ENCODE peak calls at places on chromosomes 2 and 18, in six cellular contexts. One of them, this sample, is unnamed.

GRCh38 chr2:217069263-217070042 is 209.6 kb upstream of the TNP1 start:
- DNase-seq in K562: no peak
- DNase-seq in IMR-90: peak
- DNase-seq in SK-N-SH: no peak
- DNase-seq in A549: no peak
- DNase-seq in HepG2: no peak
- DNase-seq in this sample: no peak

GRCh38 chr18:60120231-60120630 is 220.4 kb downstream of the PMAIP1 start:
- DNase-seq in K562: no peak
- DNase-seq in IMR-90: no peak
- DNase-seq in SK-N-SH: no peak
- DNase-seq in A549: no peak
- DNase-seq in HepG2: no peak
- DNase-seq in this sample: no peak

GRCh38 chr2:219406861-219407230 is 11.3 kb upstream of the DES start:
- DNase-seq in K562: peak
- DNase-seq in IMR-90: peak
- DNase-seq in SK-N-SH: no peak
- DNase-seq in A549: peak
- DNase-seq in HepG2: no peak
- DNase-seq in this sample: no peak

GRCh38 chr2:231138699-231139098 is 13.9 kb upstream of the HTR2B start:
- DNase-seq in K562: no peak
- DNase-seq in IMR-90: peak
- DNase-seq in SK-N-SH: no peak
- DNase-seq in A549: no peak
- DNase-seq in HepG2: no peak
- DNase-seq in this sample: no peak

GRCh38 chr18:37298816-37299215 is 266.8 kb downstream of the CELF4 start:
- DNase-seq in K562: no peak
- DNase-seq in IMR-90: no peak
- DNase-seq in SK-N-SH: no peak
- DNase-seq in A549: no peak
- DNase-seq in HepG2: no peak
- DNase-seq in this sample: no peak

GRCh38 chr2:15832849-15833680 is 107.3 kb upstream of the MYCN start:
- DNase-seq in K562: no peak
- DNase-seq in IMR-90: no peak
- DNase-seq in SK-N-SH: no peak
- DNase-seq in A549: no peak
- DNase-seq in HepG2: no peak
- DNase-seq in this sample: no peak

GRCh38 chr2:239731998-239732665 is 293.0 kb downstream of the NDUFA10 start:
- DNase-seq in K562: no peak
- DNase-seq in IMR-90: no peak
- DNase-seq in SK-N-SH: no peak
- DNase-seq in A549: no peak
- DNase-seq in HepG2: no peak
- DNase-seq in this sample: no peak

GRCh38 chr2:79713131-79713785 is 200.4 kb downstream of the CTNNA2 start:
- DNase-seq in K562: no peak
- DNase-seq in IMR-90: no peak
- DNase-seq in SK-N-SH: no peak
- DNase-seq in A549: no peak
- DNase-seq in HepG2: no peak
- DNase-seq in this sample: no peak

GRCh38 chr2:15894459-15895144 is 45.7 kb upstream of the MYCN start:
- DNase-seq in K562: no peak
- DNase-seq in IMR-90: no peak
- DNase-seq in SK-N-SH: no peak
- DNase-seq in A549: no peak
- DNase-seq in HepG2: no peak
- DNase-seq in this sample: no peak

GRCh38 chr2:61247204-61247812 is 85.3 kb downstream of the C2orf74 start:
- DNase-seq in K562: no peak
- DNase-seq in IMR-90: peak
- DNase-seq in SK-N-SH: no peak
- DNase-seq in A549: no peak
- DNase-seq in HepG2: no peak
- DNase-seq in this sample: no peak

GRCh38 chr2:168758970-168759820 is 43.2 kb upstream of the NOSTRIN start:
- DNase-seq in K562: peak
- DNase-seq in IMR-90: peak
- DNase-seq in SK-N-SH: peak
- DNase-seq in A549: peak
- DNase-seq in HepG2: peak
- DNase-seq in this sample: no peak

GRCh38 chr2:230770804-230771203 is 58.2 kb downstream of the CAB39 start:
- DNase-seq in K562: no peak
- DNase-seq in IMR-90: no peak
- DNase-seq in SK-N-SH: no peak
- DNase-seq in A549: no peak
- DNase-seq in HepG2: no peak
- DNase-seq in this sample: no peak

GRCh38 chr2:135532581-135532980 is 1.3 kb downstream of the R3HDM1 start:
- DNase-seq in K562: no peak
- DNase-seq in IMR-90: no peak
- DNase-seq in SK-N-SH: no peak
- DNase-seq in A549: no peak
- DNase-seq in HepG2: no peak
- DNase-seq in this sample: no peak

GRCh38 chr18:33051397-33051796 is 278.6 kb upstream of the KLHL14 start:
- DNase-seq in K562: no peak
- DNase-seq in IMR-90: no peak
- DNase-seq in SK-N-SH: no peak
- DNase-seq in A549: no peak
- DNase-seq in HepG2: peak
- DNase-seq in this sample: no peak

GRCh38 chr2:203690110-203691047 is 16.1 kb upstream of the CD28 start:
- DNase-seq in K562: no peak
- DNase-seq in IMR-90: peak
- DNase-seq in SK-N-SH: no peak
- DNase-seq in A549: no peak
- DNase-seq in HepG2: no peak
- DNase-seq in this sample: no peak

DNA sequence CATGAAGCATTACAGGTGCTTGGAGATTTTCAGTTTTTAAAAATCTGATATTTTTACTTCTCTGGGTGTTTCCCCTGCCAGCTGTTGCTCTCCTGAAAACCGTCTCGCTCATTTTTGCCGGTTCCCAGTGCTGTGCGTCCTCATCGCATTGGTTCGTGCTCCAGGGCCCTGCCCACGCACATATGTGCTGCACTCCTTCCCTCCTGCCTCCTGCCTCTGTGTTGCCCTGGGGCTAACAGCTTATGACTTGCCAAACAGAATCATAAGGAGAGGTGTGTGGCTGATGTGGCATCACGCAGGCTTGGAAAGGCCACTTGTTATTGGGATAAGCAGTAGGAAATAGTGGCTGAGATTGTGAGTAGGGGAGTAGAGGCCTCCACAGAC is 53.4 kb downstream of the SLC4A1AP start:
- DNase-seq in K562: peak
- DNase-seq in IMR-90: peak
- DNase-seq in SK-N-SH: peak
- DNase-seq in A549: peak
- DNase-seq in HepG2: no peak
- DNase-seq in this sample: no peak
- TF ChIP-seq RFX5 in K562: no peak
- TF ChIP-seq RFX5 in IMR-90: no peak
- TF ChIP-seq RFX5 in SK-N-SH: no peak
- TF ChIP-seq RFX5 in A549: no peak
- TF ChIP-seq RFX5 in HepG2: no peak
- TF ChIP-seq RFX5 in this sample: no peak

DNA sequence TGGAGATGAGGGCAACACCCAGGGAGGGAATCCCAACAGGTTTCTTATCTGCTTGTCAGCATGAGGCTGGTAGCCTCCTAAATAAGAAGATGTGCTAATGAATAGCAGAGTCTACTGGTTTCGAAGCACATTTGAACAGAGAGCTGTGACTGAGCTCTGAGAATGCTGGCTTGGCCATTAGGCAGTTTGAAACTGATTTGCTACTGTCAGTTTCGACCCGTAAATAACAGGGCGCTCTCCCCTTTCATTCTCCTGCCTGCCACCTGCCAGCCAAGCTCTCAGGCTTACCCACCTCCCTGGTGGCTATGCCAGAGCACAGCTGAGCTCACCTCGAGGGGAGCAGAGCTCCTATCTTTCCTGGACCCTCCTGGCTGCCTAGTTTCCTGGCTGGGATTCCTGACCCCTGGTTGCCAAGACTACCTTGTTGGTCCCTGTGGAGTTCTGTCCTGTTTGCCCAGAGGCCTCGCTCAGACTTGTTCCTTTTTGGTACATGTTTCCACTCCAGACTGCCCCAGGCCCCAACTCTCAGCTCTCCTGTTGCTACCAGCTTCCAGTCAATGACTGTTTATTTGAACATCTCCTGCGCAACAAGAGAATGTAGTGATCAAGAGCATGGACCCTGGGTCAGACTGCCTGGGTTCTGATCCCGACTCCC is 102.3 kb upstream of the ALPP start:
- DNase-seq in K562: no peak
- DNase-seq in IMR-90: no peak
- DNase-seq in SK-N-SH: no peak
- DNase-seq in A549: no peak
- DNase-seq in HepG2: no peak
- DNase-seq in this sample: no peak
- TF ChIP-seq USF2 in K562: no peak
- TF ChIP-seq USF2 in IMR-90: no peak
- TF ChIP-seq USF2 in SK-N-SH: no peak
- TF ChIP-seq USF2 in A549: no peak
- TF ChIP-seq USF2 in HepG2: no peak
- TF ChIP-seq USF2 in this sample: no peak

DNA sequence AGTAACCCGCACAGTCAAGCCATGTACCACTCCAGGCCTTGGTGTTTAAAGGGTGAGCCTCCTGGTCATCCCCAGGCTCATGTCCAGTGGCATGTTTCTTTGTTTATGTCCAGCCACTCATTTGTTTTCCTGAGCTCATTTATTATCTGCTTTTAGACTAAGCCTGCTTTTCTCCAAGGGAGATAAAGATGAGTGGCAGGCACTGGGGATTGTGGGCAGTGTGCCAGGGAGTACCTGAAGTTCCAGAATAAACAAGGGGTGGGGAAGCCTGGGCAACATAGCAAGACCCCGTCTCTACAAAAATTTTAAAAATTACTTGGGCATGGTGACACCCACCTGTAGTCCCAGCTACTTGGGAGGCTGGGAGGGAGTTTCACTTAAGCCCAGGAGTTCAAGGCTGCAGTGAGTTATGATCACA is 1.9 kb downstream of the ANXA4 start:
- DNase-seq in K562: peak
- DNase-seq in IMR-90: no peak
- DNase-seq in SK-N-SH: peak
- DNase-seq in A549: no peak
- DNase-seq in HepG2: no peak
- DNase-seq in this sample: peak
- TF ChIP-seq RFX5 in K562: no peak
- TF ChIP-seq RFX5 in IMR-90: no peak
- TF ChIP-seq RFX5 in SK-N-SH: no peak
- TF ChIP-seq RFX5 in A549: no peak
- TF ChIP-seq RFX5 in HepG2: no peak
- TF ChIP-seq RFX5 in this sample: no peak

DNA sequence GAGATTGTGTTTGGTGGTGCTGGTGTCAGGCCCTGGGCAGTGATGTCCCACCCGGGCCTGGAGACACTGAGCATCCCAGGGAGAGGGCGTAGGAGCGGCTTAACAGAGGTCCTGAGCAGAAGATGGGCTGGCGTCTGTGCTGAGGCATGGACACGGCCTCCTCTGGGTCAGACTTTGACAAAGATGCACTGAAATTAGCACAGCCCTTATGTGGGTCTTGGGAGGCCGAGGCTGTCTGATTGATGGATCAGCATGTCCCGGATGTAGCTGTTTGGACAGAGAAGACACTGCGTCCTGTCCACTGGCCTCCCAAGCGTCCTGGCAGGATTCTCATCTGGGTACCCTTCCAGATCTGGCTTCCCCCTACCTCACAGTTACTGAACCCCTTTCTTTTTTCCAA is 159.4 kb downstream of the ANKRD30B start:
- DNase-seq in K562: no peak
- DNase-seq in IMR-90: no peak
- DNase-seq in SK-N-SH: no peak
- DNase-seq in A549: no peak
- DNase-seq in HepG2: no peak
- DNase-seq in this sample: no peak
- TF ChIP-seq USF2 in K562: no peak
- TF ChIP-seq USF2 in IMR-90: no peak
- TF ChIP-seq USF2 in SK-N-SH: no peak
- TF ChIP-seq USF2 in A549: no peak
- TF ChIP-seq USF2 in HepG2: no peak
- TF ChIP-seq USF2 in this sample: no peak

This sample was measured in H1.